ENCODE peak calls at places on chromosomes 6 and 20, in nine cellular contexts. M, G, L, T, Z, R, Y, O and H are unnamed samples.

GRCh38 chr20:31746068-31746878 is 7.2 kb downstream of the TPX2 start:
- DNase-seq in Z (no peak), M (no peak), Y (no peak), O (no peak), R (no peak), L (no peak), T (no peak), G (no peak), H (no peak)

GRCh38 chr20:20207291-20207690 is 155.0 kb downstream of the CFAP61 start:
- DNase-seq in T (no peak), Z (no peak), O (no peak), Y (no peak), R (no peak), L (no peak), G (no peak), M (no peak), H (no peak)

GRCh38 chr6:169409742-169410312 is 156.2 kb upstream of the THBS2 start:
- DNase-seq in T (no peak), O (no peak), L (no peak), Z (no peak), Y (no peak), M (no peak), G (no peak), R (no peak), H (no peak)

GRCh38 chr6:31882344-31882743 is 3.5 kb upstream of the SLC44A4 start:
- DNase-seq in Y (no peak), O (no peak), Z (no peak), M (no peak), R (no peak), G (no peak), L (peak), T (no peak), H (no peak)

GRCh38 chr6:140077712-140078551 is 703.5 kb upstream of the CITED2 start:
- DNase-seq in M (no peak), Z (no peak), O (no peak), R (no peak), Y (no peak), G (no peak), L (peak), T (no peak), H (no peak)

GRCh38 chr6:166626177-166627038 is 643 bp downstream of the RPS6KA2 start:
- DNase-seq in Z (no peak), M (peak), G (peak), L (peak), O (no peak), R (peak), T (no peak), Y (peak), H (no peak)

GRCh38 chr20:62984666-62985065 is 22.1 kb downstream of the BHLHE23 start:
- DNase-seq in O (no peak), L (no peak), Y (no peak), T (no peak), R (no peak), M (no peak), G (no peak), Z (no peak), H (no peak)

GRCh38 chr6:102619585-102619984 is 1226.1 kb downstream of the GRIK2 start:
- DNase-seq in Y (no peak), T (peak), R (no peak), M (no peak), O (no peak), L (peak), Z (no peak), G (no peak), H (peak)

GRCh38 chr6:105871542-105871941 is 214.6 kb upstream of the PRDM1 start:
- DNase-seq in Z (no peak), L (no peak), R (no peak), M (no peak), O (no peak), T (no peak), Y (no peak), G (no peak), H (no peak)

GRCh38 chr6:149567194-149567586 is 1.0 kb downstream of the GINM1 start:
- DNase-seq in L (no peak), Y (no peak), T (peak), R (no peak), M (no peak), G (no peak), O (no peak), Z (no peak), H (no peak)

GRCh38 chr20:32893878-32894483 is 35.3 kb downstream of the EFCAB8 start:
- DNase-seq in T (peak), R (no peak), M (no peak), G (no peak), Y (no peak), O (no peak), L (peak), Z (peak), H (no peak)

GRCh38 chr20:1371830-1372539 is 20.9 kb downstream of the FKBP1A start:
- DNase-seq in R (no peak), T (no peak), L (no peak), Z (no peak), G (no peak), Y (no peak), M (no peak), O (peak), H (no peak)

GRCh38 chr20:6806291-6806690 is 38.8 kb downstream of the BMP2 start:
- DNase-seq in M (no peak), T (no peak), Z (no peak), Y (no peak), R (no peak), O (no peak), L (no peak), G (no peak), H (no peak)

GRCh38 chr6:141562181-141562800 is 570.4 kb upstream of the GJE1 start:
- DNase-seq in O (no peak), T (no peak), Y (no peak), L (no peak), G (peak), R (peak), Z (no peak), M (peak), H (no peak)

GRCh38 chr6:84052204-84052882 is 18.8 kb downstream of the MRAP2 start:
- DNase-seq in O (peak), T (no peak), L (peak), Y (no peak), Z (no peak), M (no peak), G (peak), R (no peak), H (peak)

GRCh38 chr20:22576273-22576672 is 8.1 kb downstream of the FOXA2 start:
- DNase-seq in G (no peak), M (no peak), Y (no peak), O (no peak), L (no peak), Z (no peak), R (no peak), T (no peak), H (no peak)

GRCh38 chr6:30447237-30447636 is 42.1 kb upstream of the HLA-E start:
- DNase-seq in Y (no peak), Z (peak), T (no peak), M (no peak), O (no peak), L (peak), G (no peak), R (no peak), H (no peak)

GRCh38 chr6:5219292-5219691 is 41.5 kb downstream of the LYRM4 start:
- DNase-seq in R (no peak), T (no peak), O (no peak), M (no peak), Z (no peak), G (no peak), L (no peak), Y (no peak), H (no peak)

GRCh38 chr6:5215799-5216198 is 45.0 kb downstream of the LYRM4 start:
- DNase-seq in G (no peak), M (no peak), Y (no peak), T (no peak), L (no peak), R (no peak), O (no peak), Z (no peak), H (no peak)

GRCh38 chr6:5214570-5215052 is 46.1 kb downstream of the LYRM4 start:
- DNase-seq in Y (no peak), L (peak), T (peak), O (peak), M (no peak), Z (no peak), G (peak), R (no peak), H (no peak)

GRCh38 chr6:5215181-5215580 is 45.6 kb downstream of the LYRM4 start:
- DNase-seq in R (no peak), Z (no peak), M (no peak), T (no peak), Y (no peak), G (no peak), O (no peak), L (peak), H (no peak)

DNA sequence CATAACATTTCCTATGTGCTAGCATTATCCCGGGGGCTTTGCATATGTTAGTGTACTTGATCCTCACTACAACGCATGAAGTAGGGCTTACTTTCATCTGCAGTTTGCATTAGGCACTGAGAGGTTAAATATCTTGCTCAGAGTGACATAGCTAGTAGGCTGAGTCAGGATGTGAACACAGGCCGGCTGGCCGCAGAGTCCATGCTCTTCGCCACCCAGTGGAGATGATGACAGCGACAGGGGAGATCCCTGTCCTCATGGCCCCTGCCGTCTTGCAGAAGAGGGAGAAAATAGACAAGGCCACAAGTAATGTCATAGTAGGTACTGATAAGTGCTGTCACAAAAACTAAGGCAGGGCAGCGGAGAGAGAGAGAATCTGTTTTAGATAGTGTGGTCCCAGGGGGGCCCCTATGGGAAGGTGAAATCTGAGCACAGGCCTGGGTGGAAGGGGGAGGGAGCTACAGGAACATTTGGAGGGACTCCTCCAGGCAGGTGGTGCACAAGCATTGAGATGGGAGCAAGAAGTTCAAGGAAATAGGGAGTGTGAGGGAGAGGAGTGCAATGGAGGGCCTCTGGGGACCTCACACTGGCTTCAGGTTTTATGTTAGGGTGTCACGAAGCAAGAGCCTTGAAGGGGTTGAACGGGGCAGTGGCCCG is 46.8 kb downstream of the LYRM4 start:
- DNase-seq in Z (no peak), Y (no peak), T (no peak), O (no peak), L (peak), R (no peak), M (no peak), G (no peak), H (no peak)
- TF ChIP-seq CTCF in Z (no peak), Y (no peak), T (no peak), O (no peak), L (peak), R (no peak), M (no peak), G (peak), H (no peak)

GRCh38 chr20:3350412-3350811 is 57.1 kb downstream of the DNAAF9 start:
- DNase-seq in L (no peak), T (no peak), Z (no peak), G (no peak), M (no peak), Y (no peak), R (no peak), O (no peak), H (no peak)
- H3K27ac ChIP-seq in L (no peak), T (no peak), Z (no peak), G (no peak), M (no peak), Y (no peak), R (no peak), O (no peak), H (no peak)

DNA sequence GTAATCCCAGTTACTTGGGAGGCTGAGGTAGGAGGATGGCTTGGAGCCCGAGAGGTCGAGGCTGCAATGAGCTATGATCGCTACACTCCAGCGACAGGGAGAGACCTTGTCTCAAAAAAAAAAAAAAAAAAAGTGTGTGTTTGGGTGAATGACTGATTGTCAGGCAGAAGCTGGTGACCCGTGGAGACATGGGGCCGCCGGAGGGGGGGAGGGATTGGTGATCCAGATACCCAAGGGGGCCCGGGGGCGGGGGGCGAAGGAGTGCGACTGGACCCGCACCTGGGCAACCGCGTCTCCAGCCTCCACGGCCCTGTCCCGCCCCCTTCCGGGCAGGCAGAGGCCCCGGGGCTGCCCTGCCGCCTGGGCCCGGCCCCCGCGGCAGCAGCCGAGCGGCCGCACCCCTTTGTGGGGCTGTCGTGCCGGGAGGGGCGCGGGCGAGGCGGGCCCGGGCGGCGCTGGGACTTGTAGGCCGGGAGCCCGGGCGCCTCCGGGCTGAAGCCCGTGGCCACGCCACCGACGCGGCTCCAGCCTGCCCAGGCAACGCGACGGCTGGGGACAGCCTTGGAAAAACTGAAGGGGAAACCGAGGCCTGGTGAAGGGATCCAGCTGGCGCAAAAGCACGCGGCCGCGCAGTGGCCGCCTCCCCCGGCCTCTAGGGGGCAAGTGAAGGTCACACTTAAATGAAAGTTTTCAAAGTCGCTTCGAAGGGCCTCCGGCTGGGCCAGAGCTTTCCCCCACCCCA is 2.1 kb upstream of the RBM38 start:
- DNase-seq in R (peak), Y (no peak), L (peak), G (peak), M (peak), Z (no peak), T (peak), O (peak), H (peak)
- TF ChIP-seq CTCF in R (peak), Y (no peak), L (no peak), G (peak), M (peak), Z (peak), T (peak), O (no peak), H (no peak)

DNA sequence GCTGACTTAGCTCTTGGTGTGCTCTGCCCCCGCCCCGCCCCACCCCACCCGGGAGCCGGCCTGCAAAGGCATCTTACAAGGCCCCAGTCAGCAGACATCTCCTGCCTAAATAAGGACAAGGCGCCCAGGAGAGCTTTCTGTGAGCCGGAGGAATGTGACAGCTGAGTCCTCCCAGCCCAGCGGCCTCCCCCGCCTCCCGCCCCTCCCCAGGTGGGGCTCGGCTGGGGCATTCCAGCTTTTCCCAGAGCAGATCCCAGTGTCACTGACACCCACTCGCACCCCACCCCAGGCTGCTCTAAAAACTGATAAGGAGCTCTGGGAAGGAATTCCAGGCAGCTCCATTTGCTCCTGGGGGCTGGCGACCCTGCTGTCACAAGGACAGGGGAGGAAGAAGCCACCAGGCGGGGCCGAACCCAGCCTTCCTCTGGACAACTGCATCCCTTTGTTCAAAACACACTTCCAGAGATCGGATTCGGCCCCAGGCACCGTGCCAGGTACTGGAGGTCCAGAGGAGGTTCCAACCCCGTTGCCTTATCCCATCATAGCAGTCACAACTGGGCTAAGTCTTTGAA is 49.7 kb downstream of the JPH2 start:
- DNase-seq in Z (no peak), M (no peak), R (no peak), O (no peak), L (peak), G (peak), T (no peak), Y (no peak), H (peak)
- H3K27ac ChIP-seq in Z (no peak), M (no peak), R (peak), O (peak), L (peak), G (peak), T (no peak), Y (peak), H (peak)

DNA sequence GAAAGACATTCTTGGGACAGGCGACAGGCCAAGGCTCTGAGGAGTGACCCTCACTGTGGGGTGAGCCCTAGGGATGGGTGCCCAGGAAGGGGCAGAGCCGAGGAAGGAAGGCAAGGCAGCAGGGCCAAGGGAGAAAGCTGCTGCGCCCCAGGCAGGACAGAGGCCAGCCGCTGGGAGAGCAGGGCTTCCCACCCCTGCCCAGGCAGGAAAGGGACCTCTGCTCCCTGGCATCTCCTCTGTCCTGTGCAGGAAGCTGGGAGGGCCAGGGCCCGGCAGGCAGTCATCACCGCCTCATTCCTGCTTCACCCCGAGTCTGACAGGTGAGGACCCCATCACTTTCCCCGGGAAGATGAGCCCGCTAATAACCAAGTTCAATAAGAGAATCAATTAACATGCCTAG is 81.2 kb downstream of the EDN3 start:
- DNase-seq in R (no peak), O (no peak), Y (no peak), Z (no peak), G (no peak), L (no peak), T (no peak), M (no peak), H (no peak)
- TF ChIP-seq CTCF in R (no peak), O (no peak), Y (no peak), Z (no peak), G (no peak), L (no peak), T (no peak), M (no peak), H (no peak)

GRCh38 chr20:59163641-59164530 is at the start of gene ZNF831:
- DNase-seq in Y (no peak), O (no peak), R (no peak), Z (no peak), M (no peak), T (peak), G (no peak), L (no peak), H (no peak)

GRCh38 chr20:59164681-59165388 is 1.2 kb downstream of the ZNF831 start:
- DNase-seq in Y (no peak), M (no peak), G (no peak), O (no peak), L (no peak), T (peak), R (no peak), Z (no peak), H (no peak)

GRCh38 chr20:59161626-59162170 is 1.9 kb upstream of the ZNF831 start:
- DNase-seq in O (no peak), L (no peak), G (no peak), R (no peak), M (no peak), T (peak), Y (no peak), Z (no peak), H (no peak)

GRCh38 chr20:59165389-59165785 is 1.8 kb downstream of the ZNF831 start:
- DNase-seq in R (no peak), L (no peak), T (peak), M (no peak), O (no peak), Y (no peak), Z (no peak), G (no peak), H (no peak)

GRCh38 chr20:59165794-59166709 is 2.4 kb downstream of the ZNF831 start:
- DNase-seq in T (peak), Z (no peak), G (no peak), R (no peak), L (no peak), Y (no peak), O (no peak), M (no peak), H (no peak)
- H3K27ac ChIP-seq in T (peak), Z (no peak), G (no peak), R (peak), L (no peak), Y (no peak), O (no peak), M (no peak), H (no peak)

GRCh38 chr20:53935353-53936084 is 134.9 kb downstream of the BCAS1 start:
- DNase-seq in Y (no peak), O (no peak), L (no peak), Z (no peak), T (peak), G (no peak), R (no peak), M (no peak), H (no peak)
- TF ChIP-seq CTCF in Y (no peak), O (no peak), L (no peak), Z (no peak), T (peak), G (no peak), R (no peak), M (no peak), H (no peak)

GRCh38 chr6:56667336-56667735 is 24.6 kb upstream of the DST start:
- DNase-seq in O (no peak), L (no peak), Z (no peak), G (no peak), Y (no peak), M (no peak), T (no peak), R (no peak), H (no peak)
- H3K27ac ChIP-seq in O (no peak), L (no peak), Z (no peak), G (no peak), Y (no peak), M (no peak), T (no peak), R (no peak), H (no peak)

DNA sequence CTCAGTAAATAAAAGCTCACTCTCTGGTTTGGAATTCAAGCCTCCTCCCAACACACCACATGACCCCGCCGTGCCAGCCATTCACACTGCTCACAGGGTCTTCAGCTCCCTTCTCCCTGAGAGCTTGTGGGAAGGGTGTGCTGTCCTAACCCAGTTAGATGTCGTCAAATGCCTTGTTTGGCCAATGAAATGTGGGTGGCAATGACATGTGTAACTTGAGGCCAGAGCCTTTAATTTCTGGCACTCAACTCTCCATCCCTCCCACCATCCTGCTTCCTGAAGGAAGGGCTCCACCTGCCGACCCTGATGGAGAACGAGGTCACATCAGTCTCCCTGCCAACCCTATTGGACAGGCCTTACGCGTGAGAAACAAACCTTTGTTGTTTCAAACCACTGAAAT is 224.5 kb upstream of the AGPAT4 start:
- DNase-seq in T (no peak), Z (peak), Y (no peak), R (no peak), L (peak), O (no peak), M (no peak), G (peak), H (peak)
- TF ChIP-seq CTCF in T (no peak), Z (peak), Y (no peak), R (no peak), L (peak), O (no peak), M (no peak), G (peak), H (peak)